ENCODE peak calls at places on chromosome 3, in nine cellular contexts. H, U, A, B, Y, V, E, T and Q are unnamed samples. For H3K4me1, the result is how much of the 10 kb centered on the place peaks cover.

GRCh38 chr3:195905970-195906864 is 2.1 kb downstream of the TNK2 start:
- DNase-seq in U (no peak), V (no peak), T (no peak), A (peak), E (no peak), Y (peak), B (no peak), H (no peak), Q (no peak)

GRCh38 chr3:96354742-96355141 is 459.7 kb upstream of the EPHA6 start:
- DNase-seq in B (no peak), T (no peak), V (no peak), E (no peak), Y (no peak), A (peak), U (no peak), H (no peak), Q (no peak)

GRCh38 chr3:159273070-159273469 is 471.2 kb downstream of the MFSD1 start:
- DNase-seq in H (no peak), V (no peak), E (no peak), Y (no peak), B (no peak), T (no peak), U (no peak), A (no peak), Q (no peak)

GRCh38 chr3:104388624-104389023 is 978.1 kb upstream of the ALCAM start:
- DNase-seq in B (no peak), V (no peak), E (no peak), U (no peak), H (no peak), T (no peak), A (peak), Y (peak), Q (no peak)

GRCh38 chr3:126416943-126417342 is 22.2 kb downstream of the CFAP100 start:
- DNase-seq in V (no peak), E (no peak), A (no peak), H (no peak), U (peak), B (peak), T (no peak), Y (no peak), Q (no peak)

GRCh38 chr3:185400340-185400667 is 37.4 kb downstream of the MAP3K13 start:
- DNase-seq in H (no peak), Y (peak), V (no peak), E (no peak), B (no peak), U (no peak), T (no peak), A (peak), Q (no peak)

GRCh38 chr3:138941259-138941885 is 5.6 kb downstream of the FOXL2 start:
- DNase-seq in V (no peak), E (no peak), B (peak), H (no peak), Y (peak), A (peak), T (no peak), U (no peak), Q (no peak)

GRCh38 chr3:195040094-195040493 is 230.9 kb downstream of the XXYLT1 start:
- DNase-seq in U (no peak), E (no peak), T (no peak), Y (no peak), A (no peak), B (no peak), H (no peak), V (no peak), Q (peak)

GRCh38 chr3:187838016-187838535 is 92.8 kb upstream of the BCL6 start:
- DNase-seq in U (no peak), B (no peak), E (no peak), H (no peak), T (no peak), A (no peak), Y (no peak), V (no peak), Q (no peak)

GRCh38 chr3:186790261-186790981 is 7.0 kb downstream of the EIF4A2 start:
- DNase-seq in H (no peak), A (peak), E (no peak), B (no peak), U (no peak), T (no peak), Y (peak), V (no peak), Q (no peak)

GRCh38 chr3:183033746-183034145 is 53.4 kb upstream of the DCUN1D1 start:
- DNase-seq in E (no peak), V (no peak), U (no peak), Y (peak), B (no peak), A (peak), T (no peak), H (no peak), Q (no peak)

GRCh38 chr3:29697989-29698388 is 417.1 kb downstream of the RBMS3 start:
- DNase-seq in Y (peak), H (no peak), B (no peak), V (no peak), A (peak), U (no peak), T (no peak), E (no peak), Q (no peak)

GRCh38 chr3:16429086-16429485 is 84.4 kb downstream of the RFTN1 start:
- DNase-seq in U (no peak), B (no peak), A (peak), Y (no peak), T (no peak), E (no peak), H (no peak), V (no peak), Q (no peak)

GRCh38 chr3:17116007-17116659 is 231.4 kb downstream of the PLCL2 start:
- DNase-seq in U (no peak), A (no peak), V (no peak), T (no peak), B (peak), E (no peak), Y (no peak), H (no peak), Q (no peak)

GRCh38 chr3:159458010-159458409 is 530.6 kb upstream of the IL12A start:
- DNase-seq in E (no peak), V (no peak), H (no peak), B (no peak), Y (peak), A (peak), T (no peak), U (no peak), Q (no peak)

GRCh38 chr3:44468572-44469520 is 8.6 kb downstream of the ZNF445 start:
- DNase-seq in A (peak), Y (peak), H (no peak), T (no peak), U (no peak), E (no peak), B (peak), V (no peak), Q (no peak)

GRCh38 chr3:169774186-169774585 is 990 bp downstream of the MYNN start:
- DNase-seq in T (no peak), Y (peak), V (no peak), U (no peak), B (no peak), E (no peak), H (no peak), A (no peak), Q (no peak)

GRCh38 chr3:121821421-121822199 is 13.2 kb downstream of the IQCB1 start:
- DNase-seq in U (no peak), T (no peak), B (no peak), A (peak), H (no peak), V (no peak), Y (peak), E (no peak), Q (no peak)

GRCh38 chr3:194552327-194552949 is 65.6 kb upstream of the ATP13A3 start:
- DNase-seq in E (no peak), B (no peak), H (no peak), U (no peak), A (no peak), T (no peak), V (no peak), Y (no peak), Q (no peak)

GRCh38 chr3:172646439-172647015 is 64.3 kb downstream of the NCEH1 start:
- DNase-seq in B (no peak), U (peak), V (peak), Y (peak), T (no peak), H (no peak), A (peak), E (no peak), Q (no peak)

GRCh38 chr3:42680256-42680655 is 5.1 kb upstream of the KLHL40 start:
- DNase-seq in Y (peak), U (no peak), A (peak), V (no peak), H (no peak), E (no peak), B (no peak), T (no peak), Q (no peak)

GRCh38 chr3:140953028-140953960 is 11.7 kb downstream of the SLC25A36 start:
- DNase-seq in U (no peak), H (no peak), A (peak), T (no peak), B (no peak), E (no peak), V (no peak), Y (peak), Q (no peak)

GRCh38 chr3:187280644-187281043 is 10.9 kb downstream of the MASP1 start:
- DNase-seq in V (no peak), E (no peak), A (no peak), T (no peak), U (no peak), Y (no peak), B (no peak), H (no peak), Q (no peak)

GRCh38 chr3:56788506-56788905 is 13.2 kb downstream of the ARHGEF3 start:
- DNase-seq in H (no peak), A (no peak), V (no peak), U (no peak), Y (no peak), T (peak), E (no peak), B (no peak), Q (no peak)

GRCh38 chr3:183490653-183491052 is 62.2 kb upstream of the MCF2L2 start:
- DNase-seq in U (no peak), A (peak), Y (no peak), H (no peak), T (no peak), V (no peak), E (no peak), B (peak), Q (no peak)

GRCh38 chr3:64304996-64305395 is 79.7 kb upstream of the PRICKLE2 start:
- DNase-seq in A (no peak), B (no peak), T (no peak), Y (no peak), U (no peak), E (no peak), H (no peak), V (no peak), Q (no peak)

GRCh38 chr3:116770815-116771450 is 61.4 kb downstream of the TUSC7 start:
- DNase-seq in Y (peak), E (peak), A (peak), U (peak), V (peak), B (peak), T (peak), H (peak), Q (peak)

GRCh38 chr3:185363662-185364203 is 797 bp downstream of the MAP3K13 start:
- DNase-seq in E (no peak), B (no peak), A (no peak), V (no peak), U (no peak), T (no peak), H (no peak), Y (no peak), Q (no peak)

GRCh38 chr3:102230057-102230456 is 204.8 kb upstream of the ZPLD1 start:
- DNase-seq in V (no peak), U (no peak), A (no peak), Y (no peak), E (no peak), T (no peak), B (no peak), H (no peak), Q (no peak)

GRCh38 chr3:188516515-188516914 is 362.6 kb downstream of the LPP start:
- DNase-seq in H (no peak), A (no peak), V (no peak), E (no peak), Y (no peak), U (no peak), B (no peak), T (no peak), Q (no peak)

GRCh38 chr3:132898131-132898530 is 140.1 kb upstream of the TMEM108 start:
- DNase-seq in U (no peak), B (no peak), V (no peak), A (no peak), E (no peak), Y (no peak), T (no peak), H (no peak), Q (no peak)

GRCh38 chr3:121834079-121834730 is 655 bp downstream of the IQCB1 start:
- DNase-seq in H (no peak), A (peak), E (no peak), U (no peak), T (peak), B (no peak), V (no peak), Y (peak), Q (no peak)

GRCh38 chr3:114827495-114827894 is 319.6 kb downstream of the ZBTB20 start:
- DNase-seq in Y (peak), H (no peak), V (no peak), T (no peak), A (peak), E (no peak), B (no peak), U (no peak), Q (no peak)

GRCh38 chr3:188526057-188526456 is 372.1 kb downstream of the LPP start:
- DNase-seq in B (no peak), T (peak), H (no peak), U (no peak), A (no peak), E (no peak), Y (peak), V (no peak), Q (no peak)

GRCh38 chr3:81980566-81981494 is 219.4 kb upstream of the GBE1 start:
- DNase-seq in A (peak), T (no peak), H (no peak), E (no peak), U (no peak), V (no peak), B (no peak), Y (no peak), Q (no peak)

GRCh38 chr3:53151870-53152269 is 9.1 kb upstream of the PRKCD start:
- DNase-seq in Y (no peak), H (no peak), U (no peak), V (no peak), T (peak), A (no peak), B (no peak), E (no peak), Q (no peak)

GRCh38 chr3:53149699-53150098 is 11.3 kb upstream of the PRKCD start:
- DNase-seq in A (no peak), B (no peak), Y (no peak), V (no peak), E (no peak), T (peak), H (no peak), U (no peak), Q (no peak)

GRCh38 chr3:53151465-53151864 is 9.5 kb upstream of the PRKCD start:
- DNase-seq in Y (no peak), U (no peak), B (no peak), T (peak), H (no peak), V (no peak), E (no peak), A (no peak), Q (no peak)

GRCh38 chr3:53149006-53149690 is 11.9 kb upstream of the PRKCD start:
- DNase-seq in E (no peak), B (no peak), U (no peak), T (no peak), A (no peak), H (no peak), Y (no peak), V (no peak), Q (no peak)

GRCh38 chr3:53150247-53151085 is 10.5 kb upstream of the PRKCD start:
- DNase-seq in H (no peak), B (no peak), V (no peak), U (peak), T (peak), Y (peak), E (peak), A (peak), Q (no peak)
- H3K4me1 ChIP-seq in H (under half), B (under half), V (under half), U (half or more), T (under half), Y (under half), E (under half), A (under half), Q (under half)

GRCh38 chr3:14438262-14438661 is 35.9 kb downstream of the SLC6A6 start:
- DNase-seq in U (no peak), V (no peak), T (no peak), Y (no peak), B (no peak), A (no peak), E (no peak), H (no peak), Q (no peak)

GRCh38 chr3:14440168-14440518 is 37.7 kb downstream of the SLC6A6 start:
- DNase-seq in H (no peak), E (no peak), B (no peak), V (no peak), Y (no peak), T (no peak), U (no peak), A (no peak), Q (no peak)

GRCh38 chr3:14439501-14440167 is 37.2 kb downstream of the SLC6A6 start:
- DNase-seq in E (peak), T (peak), Y (peak), A (peak), U (peak), V (peak), H (peak), B (no peak), Q (peak)

GRCh38 chr3:14440531-14441239 is 38.3 kb downstream of the SLC6A6 start:
- DNase-seq in H (no peak), V (no peak), B (no peak), Y (peak), U (no peak), E (no peak), T (no peak), A (peak), Q (no peak)

GRCh38 chr3:14438929-14439328 is 36.5 kb downstream of the SLC6A6 start:
- DNase-seq in H (no peak), U (no peak), B (no peak), Y (no peak), E (no peak), T (no peak), V (no peak), A (no peak), Q (no peak)
- H3K27ac ChIP-seq in H (no peak), U (no peak), B (no peak), Y (no peak), E (no peak), T (peak), V (no peak), A (no peak), Q (peak)

GRCh38 chr3:23763040-23763477 is 42.7 kb upstream of the UBE2E1 start:
- DNase-seq in A (peak), V (peak), B (no peak), T (no peak), U (no peak), E (no peak), H (peak), Y (peak), Q (peak)

GRCh38 chr3:23761440-23761896 is 44.3 kb upstream of the UBE2E1 start:
- DNase-seq in V (no peak), T (no peak), U (no peak), Y (peak), E (no peak), A (peak), H (no peak), B (no peak), Q (no peak)

GRCh38 chr3:23764407-23764806 is 41.3 kb upstream of the UBE2E1 start:
- DNase-seq in Y (no peak), E (no peak), V (no peak), T (no peak), B (no peak), U (no peak), H (no peak), A (no peak), Q (no peak)

GRCh38 chr3:23760871-23761373 is 44.8 kb upstream of the UBE2E1 start:
- DNase-seq in E (no peak), Y (no peak), U (no peak), H (no peak), V (no peak), T (no peak), B (no peak), A (no peak), Q (no peak)

DNA sequence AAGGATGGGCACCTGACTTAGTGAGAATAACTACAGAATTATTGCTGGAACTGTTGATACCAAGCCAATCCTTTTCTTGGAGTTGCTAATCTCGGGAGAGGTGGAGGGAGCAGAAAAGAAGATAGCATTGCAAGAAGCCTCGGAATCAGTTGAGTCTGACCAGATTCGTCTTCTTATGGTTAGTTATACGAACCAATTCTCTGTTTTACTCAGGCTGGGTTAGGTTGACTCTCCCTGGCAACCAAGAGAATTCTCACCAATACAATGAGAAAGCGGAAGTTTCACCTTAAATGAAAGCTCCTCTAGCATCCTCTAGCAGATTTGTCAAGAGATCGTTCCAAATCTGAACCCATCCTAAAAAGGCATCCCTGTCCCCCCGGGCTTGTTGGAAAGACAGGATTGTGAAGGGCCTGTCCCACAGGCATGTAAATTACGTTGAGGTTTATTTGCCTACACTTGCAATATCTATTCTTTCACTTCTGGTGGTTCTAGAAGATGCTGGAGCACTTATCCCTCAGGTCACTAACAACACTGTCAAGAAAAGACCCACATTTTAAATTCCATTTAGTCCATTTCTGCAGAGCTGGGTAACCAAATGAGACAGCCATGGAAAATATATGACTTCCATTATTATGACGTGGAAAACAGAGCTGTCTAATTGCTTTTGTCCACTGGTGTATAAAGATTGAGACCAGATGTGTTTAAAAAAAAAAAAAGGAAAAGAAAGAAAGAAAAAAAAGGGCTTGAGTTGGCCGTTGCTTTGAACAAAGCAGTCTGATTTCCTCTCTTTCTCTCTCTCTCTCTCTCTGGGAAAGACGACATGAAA is 43.3 kb upstream of the UBE2E1 start:
- DNase-seq in H (no peak), U (no peak), Y (no peak), A (peak), E (no peak), B (no peak), T (no peak), V (no peak), Q (no peak)
- H3K4me1 ChIP-seq in H (under half), U (under half), Y (under half), A (under half), E (under half), B (under half), T (under half), V (under half), Q (under half)

GRCh38 chr3:12953201-12953712 is 111.9 kb upstream of the RPL32 start:
- DNase-seq in B (no peak), Y (no peak), A (no peak), E (no peak), V (no peak), U (no peak), H (no peak), T (no peak), Q (no peak)
- H3K27ac ChIP-seq in B (no peak), Y (no peak), A (no peak), E (peak), V (peak), U (no peak), H (no peak), T (peak), Q (peak)

DNA sequence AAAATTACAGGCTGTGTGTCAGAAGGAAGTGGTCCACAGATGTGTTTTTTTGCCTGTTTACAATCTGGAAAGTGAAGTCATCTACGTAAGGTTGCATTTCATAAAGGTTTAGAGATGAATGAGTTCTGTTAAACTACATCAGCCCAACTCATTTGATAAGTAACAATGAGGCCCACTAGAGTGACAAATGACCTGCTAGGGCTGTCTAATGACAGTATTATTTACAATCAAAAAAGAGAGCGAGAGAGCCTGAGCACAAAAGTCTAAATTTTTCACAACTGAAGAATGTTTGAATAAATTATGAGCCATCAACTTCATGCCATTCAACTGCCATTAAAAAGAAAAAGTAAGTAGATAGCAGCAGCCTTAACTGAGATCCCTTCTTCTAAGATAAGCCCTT is 135.7 kb upstream of the TBL1XR1 start:
- DNase-seq in E (no peak), H (no peak), Y (no peak), B (no peak), U (no peak), V (no peak), T (no peak), A (no peak), Q (no peak)
- H3K4me1 ChIP-seq in E (under half), H (under half), Y (under half), B (under half), U (under half), V (under half), T (half or more), A (under half), Q (half or more)